ENCODE peak calls at places on chromosomes 2 and 18, in seven cellular contexts. U is NCI-H748 treated with DMSO at 0.1 percent for 48 hours; M is dorsolateral prefrontal cortex; N is foreskin fibroblast; I is activated CD4-positive, alpha-beta T cell treated with anti-CD3 and anti-CD28 coated beads for 48 hours; J is lung microvascular endothelial cell; F is M059J. P is an unnamed sample.

GRCh38 chr2:162091325-162092007 is 17.5 kb upstream of the DPP4 start:
- DNase-seq in I (peak), F (peak), U (peak), J (peak), M (no peak), N (no peak), P (no peak)

GRCh38 chr2:43131051-43131889 is 95.1 kb downstream of the ZFP36L2 start:
- DNase-seq in U (peak), F (peak), N (peak), J (peak), M (no peak), I (peak), P (no peak)

GRCh38 chr2:128442891-128443302 is 124.2 kb upstream of the HS6ST1 start:
- DNase-seq in M (no peak), I (no peak), F (no peak), N (no peak), U (no peak), J (no peak), P (no peak)

GRCh38 chr2:112773091-112773490 is 8.7 kb upstream of the CKAP2L start:
- DNase-seq in U (no peak), M (no peak), J (no peak), N (no peak), I (no peak), F (no peak), P (no peak)

GRCh38 chr18:74596959-74597661 is 560 bp upstream of the ZNF407 start:
- DNase-seq in F (peak), M (peak), N (peak), I (peak), U (peak), J (peak), P (peak)

GRCh38 chr2:26845021-26845420 is 2.9 kb upstream of the DPYSL5 start:
- DNase-seq in J (no peak), F (no peak), I (no peak), U (no peak), N (no peak), M (no peak), P (no peak)

GRCh38 chr18:77376733-77377094 is 127.1 kb downstream of the GALR1 start:
- DNase-seq in N (no peak), M (no peak), U (no peak), F (no peak), I (no peak), J (no peak), P (no peak)

GRCh38 chr18:78927156-78927555 is 52.5 kb upstream of the SALL3 start:
- DNase-seq in I (no peak), F (no peak), N (no peak), U (no peak), J (no peak), M (peak), P (no peak)

GRCh38 chr2:27606611-27607010 is 22.2 kb downstream of the CCDC121 start:
- DNase-seq in J (no peak), F (no peak), N (peak), U (no peak), M (no peak), I (no peak), P (no peak)

P was measured in NCI-H1417 treated with DMSO at 0.1 percent for 48 hours.